ENCODE peak calls at places on chromosomes 11 and 22, in six cellular contexts. D is activated CD4-positive, alpha-beta T cell treated with anti-CD3 and anti-CD28 coated beads, Interleukin-2, amount 50 U/mL, for 1 hour; C is activated naive CD8-positive, alpha-beta T cell treated with anti-CD3 and anti-CD28 coated beads, Interleukin-2, amount 50 U/mL, for 24 hours; M is CD8-positive, alpha-beta memory T cell; S is NCI-H1092; K is mucosa of gallbladder. O is an unnamed sample.

GRCh38 chr11:34840736-34841386 is 75.3 kb downstream of the APIP start:
- DNase-seq in K (no peak), C (peak; percentile 9), M (no peak), D (no peak), S (no peak), O (no peak)

GRCh38 chr11:94785509-94785908 is 17.4 kb downstream of the AMOTL1 start:
- DNase-seq in M (no peak), C (no peak), K (no peak), D (no peak), S (no peak), O (no peak)

GRCh38 chr22:48081281-48081680 is 1318.8 kb downstream of the TBC1D22A start:
- DNase-seq in D (no peak), M (no peak), S (no peak), K (no peak), C (no peak), O (no peak)

GRCh38 chr11:120431633-120432032 is 79.9 kb upstream of the GRIK4 start:
- DNase-seq in K (no peak), C (peak; percentile 8), M (no peak), D (no peak), S (no peak), O (no peak)

GRCh38 chr22:23384451-23384850 is 195.6 kb downstream of the IGLL1 start:
- DNase-seq in K (no peak), C (no peak), S (no peak), D (no peak), M (no peak), O (no peak)

GRCh38 chr11:23605001-23605400 is 744.7 kb upstream of the CCDC179 start:
- DNase-seq in C (no peak), S (no peak), D (no peak), M (no peak), K (no peak), O (no peak)

GRCh38 chr22:46075764-46076531 is 74.4 kb upstream of the PPARA start:
- DNase-seq in K (no peak), D (no peak), C (no peak), M (no peak), S (no peak), O (no peak)

GRCh38 chr11:73317373-73317772 is 9.3 kb downstream of the ARHGEF17 start:
- DNase-seq in K (peak; percentile 51), D (no peak), C (no peak), S (peak; percentile 79), M (no peak), O (no peak)

GRCh38 chr11:15770798-15771414 is 585.4 kb downstream of the SOX6 start:
- DNase-seq in D (no peak), M (no peak), K (no peak), S (no peak), C (peak; percentile 24), O (peak; percentile 17)

GRCh38 chr11:104846216-104846615 is 52.0 kb downstream of the CASP12 start:
- DNase-seq in C (no peak), D (no peak), S (no peak), M (no peak), K (no peak), O (no peak)

GRCh38 chr11:102390667-102391449 is 43.8 kb downstream of the BIRC2 start:
- DNase-seq in K (peak; percentile 66), C (peak; percentile 55), S (peak; percentile 58), D (peak; percentile 44), M (peak; percentile 27), O (peak; percentile 56)

GRCh38 chr11:16759857-16760256 is 21.4 kb downstream of the C11orf58 start:
- DNase-seq in C (no peak), K (no peak), M (no peak), S (no peak), D (no peak), O (no peak)

GRCh38 chr22:26435327-26436093 is 6.5 kb downstream of the ASPHD2 start:
- DNase-seq in S (no peak), M (no peak), D (no peak), K (no peak), C (no peak), O (no peak)

GRCh38 chr22:42383851-42384417 is 48.3 kb downstream of the NFAM1 start:
- DNase-seq in M (no peak), D (no peak), C (no peak), K (no peak), S (no peak), O (no peak)

GRCh38 chr11:17611049-17611448 is 64.0 kb downstream of the OTOG start:
- DNase-seq in S (no peak), D (no peak), K (peak; percentile 5), M (no peak), C (no peak), O (no peak)

GRCh38 chr11:134950692-134951304 is 538.8 kb upstream of the B3GAT1 start:
- DNase-seq in C (no peak), D (no peak), S (no peak), K (no peak), M (no peak), O (no peak)

GRCh38 chr11:1401656-1402221 is 12.0 kb downstream of the BRSK2 start:
- DNase-seq in M (peak; percentile 37), S (peak; percentile 42), C (peak; percentile 51), D (peak; percentile 52), K (peak; percentile 63), O (no peak)

GRCh38 chr11:74647404-74647803 is 55.0 kb downstream of the POLD3 start:
- DNase-seq in S (no peak), K (no peak), D (no peak), M (no peak), C (no peak), O (no peak)

GRCh38 chr11:72573380-72573949 is 100.8 kb downstream of the PDE2A start:
- DNase-seq in D (peak; percentile 27), K (no peak), S (no peak), M (no peak), C (peak; percentile 44), O (no peak)

GRCh38 chr11:102940714-102941588 is 14.6 kb downstream of the MMP13 start:
- DNase-seq in S (peak; percentile 37), C (peak; percentile 23), D (no peak), K (peak; percentile 67), M (no peak), O (peak; percentile 76)

GRCh38 chr22:43402128-43402527 is 9.7 kb upstream of the MPPED1 start:
- DNase-seq in K (no peak), M (no peak), C (no peak), D (no peak), S (no peak), O (no peak)

GRCh38 chr11:84194696-84195095 is 908.5 kb upstream of the CCDC90B start:
- DNase-seq in D (no peak), S (no peak), M (no peak), K (no peak), C (no peak), O (no peak)

GRCh38 chr11:85791326-85791990 is 19.5 kb downstream of the SYTL2 start:
- DNase-seq in D (no peak), K (no peak), C (no peak), M (no peak), S (no peak), O (no peak)

GRCh38 chr11:45901646-45902045 is 5.4 kb downstream of the FREY1 start:
- DNase-seq in D (no peak), K (no peak), M (no peak), C (no peak), S (no peak), O (no peak)

GRCh38 chr11:68321293-68322030 is 9.1 kb downstream of the LRP5 start:
- DNase-seq in S (no peak), C (no peak), K (no peak), D (no peak), M (no peak), O (no peak)

GRCh38 chr22:19772673-19773469 is 12.3 kb downstream of the TBX1 start:
- DNase-seq in S (no peak), D (no peak), M (no peak), K (no peak), C (no peak), O (no peak)

GRCh38 chr11:721913-722811 is 16.1 kb downstream of the EPS8L2 start:
- DNase-seq in S (no peak), M (peak; percentile 45), C (peak; percentile 56), K (no peak), D (peak; percentile 56), O (no peak)

GRCh38 chr22:46791201-46791731 is 28.8 kb downstream of the TBC1D22A start:
- DNase-seq in C (peak; percentile 70), M (peak; percentile 76), K (peak; percentile 61), D (peak; percentile 84), S (no peak), O (no peak)